ENCODE peak calls at places on chromosomes 2 and 18, in six cellular contexts. Y is CD8-positive, alpha-beta T cell; A is left ventricle myocardium inferior; N is AG04450; J is RWPE1; X is BJ. H is an unnamed sample.

GRCh38 chr2:42328148-42328833 is 32.7 kb downstream of the COX7A2L start:
- DNase-seq in N (no peak), Y (no peak), J (no peak), X (no peak), A (no peak), H (peak)

GRCh38 chr2:161842751-161843433 is 218.7 kb downstream of the SLC4A10 start:
- DNase-seq in N (no peak), J (no peak), X (no peak), Y (no peak), A (no peak), H (no peak)

GRCh38 chr18:25298853-25299274 is 53.1 kb downstream of the ZNF521 start:
- DNase-seq in A (peak), X (peak), N (peak), J (peak), Y (no peak), H (no peak)

GRCh38 chr2:6434396-6434795 is 431.3 kb downstream of the CMPK2 start:
- DNase-seq in N (no peak), X (no peak), Y (no peak), J (no peak), A (no peak), H (no peak)

GRCh38 chr2:31302940-31303563 is 69.1 kb downstream of the EHD3 start:
- DNase-seq in A (peak), Y (no peak), X (no peak), J (no peak), N (no peak), H (no peak)

GRCh38 chr2:235024951-235025773 is 73.3 kb downstream of the SH3BP4 start:
- DNase-seq in J (no peak), A (no peak), N (no peak), Y (no peak), X (no peak), H (no peak)

GRCh38 chr2:172102858-172103359 is at the start of gene DLX2:
- DNase-seq in X (no peak), N (peak), A (peak), Y (no peak), J (peak), H (peak)

GRCh38 chr2:216773072-216773471 is 77.7 kb upstream of the IGFBP5 start:
- DNase-seq in X (no peak), N (no peak), J (no peak), Y (no peak), A (peak), H (no peak)

GRCh38 chr2:218856896-218857243 is 2.7 kb upstream of the WNT6 start:
- DNase-seq in X (no peak), A (no peak), N (no peak), J (no peak), Y (no peak), H (no peak)

GRCh38 chr2:106839849-106840595 is 45.9 kb downstream of the ST6GAL2 start:
- DNase-seq in N (no peak), Y (no peak), A (no peak), X (no peak), J (no peak), H (peak)
- TF ChIP-seq CTCF in N (peak), Y (no peak), A (peak), X (no peak), J (no peak), H (peak)

GRCh38 chr2:206442854-206443734 is at the start of gene ADAM23:
- DNase-seq in J (peak), A (peak), X (no peak), N (no peak), Y (no peak), H (peak)
- TF ChIP-seq CTCF in J (no peak), A (peak), X (peak), N (no peak), Y (no peak), H (peak)

DNA sequence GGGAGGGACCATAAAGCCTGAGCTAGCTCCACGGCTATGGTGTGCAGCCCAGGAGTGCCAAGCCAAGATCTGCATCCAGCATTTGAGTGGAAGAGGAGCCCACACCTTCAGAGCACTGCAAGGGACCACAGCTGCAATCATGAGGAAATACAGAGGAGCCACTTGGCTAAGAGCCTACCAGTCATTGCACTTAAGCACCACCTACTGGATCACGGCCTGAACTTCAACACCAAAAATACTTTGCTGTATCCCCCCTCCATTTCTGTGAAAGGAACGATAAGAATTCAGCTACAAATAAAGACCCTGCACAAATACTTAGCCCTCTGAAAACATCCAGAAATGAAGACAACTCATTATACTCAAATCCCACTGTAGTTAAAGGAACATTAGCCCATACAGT is 545.3 kb downstream of the TSN start:
- DNase-seq in A (no peak), Y (no peak), X (no peak), N (no peak), J (no peak), H (peak)
- TF ChIP-seq CTCF in A (no peak), Y (no peak), X (no peak), N (no peak), J (no peak), H (peak)

GRCh38 chr2:200127852-200128251 is 172.5 kb downstream of the MAIP1 start:
- DNase-seq in N (peak), X (peak), A (no peak), J (no peak), Y (no peak), H (no peak)
- TF ChIP-seq CTCF in N (peak), X (peak), A (no peak), J (no peak), Y (no peak), H (no peak)

GRCh38 chr2:59774821-59775463 is 778.5 kb downstream of the BCL11A start:
- DNase-seq in J (no peak), Y (no peak), X (no peak), A (no peak), N (no peak), H (peak)
- TF ChIP-seq CTCF in J (no peak), Y (no peak), X (no peak), A (no peak), N (no peak), H (no peak)

DNA sequence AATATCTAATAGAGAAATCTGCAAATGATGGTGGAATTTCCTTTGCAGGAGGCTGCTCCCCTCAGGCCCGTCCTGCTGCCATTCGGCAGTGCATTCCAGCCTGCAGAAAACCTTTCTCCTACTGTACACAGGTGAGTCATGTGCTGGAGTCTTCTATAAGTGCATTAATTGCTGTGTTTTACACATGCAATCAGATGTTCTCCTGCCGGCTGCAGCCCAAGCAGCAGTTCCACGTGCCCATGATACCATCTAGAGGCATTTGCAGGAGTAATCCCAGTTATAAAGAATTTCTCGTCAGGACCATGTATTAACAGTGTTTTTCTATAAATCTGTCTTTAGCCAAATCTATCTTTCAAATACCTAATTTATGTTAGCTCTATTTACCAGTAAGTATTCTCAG is 304.7 kb upstream of the HNMT start:
- DNase-seq in Y (no peak), J (peak), X (no peak), N (no peak), A (no peak), H (peak)
- TF ChIP-seq CTCF in Y (no peak), J (peak), X (peak), N (no peak), A (peak), H (peak)

GRCh38 chr2:64889803-64890202 is 99.4 kb upstream of the SLC1A4 start:
- DNase-seq in J (no peak), Y (no peak), N (no peak), A (no peak), X (no peak), H (no peak)

GRCh38 chr2:64887565-64887964 is 101.6 kb upstream of the SLC1A4 start:
- DNase-seq in J (no peak), X (no peak), Y (no peak), A (no peak), N (no peak), H (no peak)

GRCh38 chr2:64888591-64889309 is 100.4 kb upstream of the SLC1A4 start:
- DNase-seq in X (no peak), N (no peak), Y (no peak), J (peak), A (no peak), H (peak)
- TF ChIP-seq CTCF in X (peak), N (peak), Y (no peak), J (peak), A (peak), H (peak)

H was measured in GM23338.